ENCODE peak calls at places on chromosomes 16 and 17, in six cellular contexts. R, Z, D, A, H and N are unnamed samples.

GRCh38 chr16:457732-458400 is 32.4 kb downstream of the RAB11FIP3 start:
- DNase-seq in R (no peak), H (no peak), D (peak; percentile 48), Z (no peak), A (no peak), N (no peak)

GRCh38 chr17:31431098-31431794 is 39.8 kb downstream of the RAB11FIP4 start:
- DNase-seq in Z (no peak), H (no peak), R (no peak), D (no peak), A (no peak), N (no peak)

GRCh38 chr17:74815671-74816370 is 39.7 kb upstream of the NAT9 start:
- DNase-seq in H (no peak), D (no peak), A (no peak), Z (no peak), R (no peak), N (no peak)

GRCh38 chr17:58338907-58339774 is 10.5 kb upstream of the TSPOAP1 start:
- DNase-seq in Z (peak; percentile 75), A (no peak), H (peak; percentile 81), D (peak; percentile 61), R (peak; percentile 63), N (peak; percentile 84)

GRCh38 chr17:38748329-38749221 is at the start of gene PCGF2:
- DNase-seq in D (peak; percentile 93), H (peak; percentile 95), A (peak; percentile 72), R (peak; percentile 84), Z (peak; percentile 91), N (peak; percentile 91)

GRCh38 chr16:59971264-59971663 is 1237.1 kb upstream of the GOT2 start:
- DNase-seq in R (no peak), Z (no peak), A (no peak), D (no peak), H (no peak), N (no peak)

GRCh38 chr16:379961-380836 is 1.6 kb downstream of the PGAP6 start:
- DNase-seq in H (no peak), D (no peak), R (no peak), Z (no peak), A (no peak), N (no peak)

GRCh38 chr16:49576941-49577340 is 203.3 kb downstream of the C16orf78 start:
- DNase-seq in A (no peak), D (no peak), H (no peak), Z (no peak), R (no peak), N (no peak)

GRCh38 chr17:48843172-48843900 is 12.5 kb downstream of the CALCOCO2 start:
- DNase-seq in Z (no peak), R (peak; percentile 85), D (no peak), H (no peak), A (peak; percentile 52), N (no peak)

GRCh38 chr16:66800856-66801255 is 528 bp downstream of the TERB1 start:
- DNase-seq in Z (no peak), H (no peak), R (no peak), D (no peak), A (no peak), N (no peak)

GRCh38 chr17:76104896-76105231 is 1.3 kb upstream of the EXOC7 start:
- DNase-seq in Z (no peak), H (no peak), D (no peak), R (no peak), A (no peak), N (no peak)

GRCh38 chr17:65143899-65144590 is 6.9 kb downstream of the RGS9 start:
- DNase-seq in Z (no peak), A (no peak), R (no peak), H (no peak), D (no peak), N (no peak)

GRCh38 chr17:73595068-73595865 is 49.0 kb downstream of the SDK2 start:
- DNase-seq in R (peak; percentile 21), A (no peak), H (peak; percentile 57), Z (peak; percentile 69), D (no peak), N (no peak)

GRCh38 chr16:88815901-88816589 is 4.3 kb upstream of the APRT start:
- DNase-seq in A (no peak), D (peak; percentile 57), H (no peak), R (no peak), Z (no peak), N (no peak)

GRCh38 chr16:67279296-67280089 is at the start of gene PLEKHG4:
- DNase-seq in D (peak; percentile 79), H (peak; percentile 90), R (peak; percentile 74), A (peak; percentile 23), Z (peak; percentile 89), N (peak; percentile 82)

GRCh38 chr17:40422990-40423611 is 5.4 kb upstream of the TOP2A start:
- DNase-seq in Z (no peak), R (no peak), A (no peak), D (no peak), H (no peak), N (no peak)

GRCh38 chr17:38671939-38672720 is 2.6 kb downstream of the EPOP start:
- DNase-seq in Z (no peak), D (no peak), A (no peak), R (no peak), H (no peak), N (no peak)

GRCh38 chr16:65178151-65178550 is 56.3 kb upstream of the CDH11 start:
- DNase-seq in D (no peak), A (no peak), Z (no peak), R (peak; percentile 72), H (no peak), N (no peak)

GRCh38 chr17:38869647-38870258 is at the start of gene LASP1:
- DNase-seq in H (peak; percentile 92), A (peak; percentile 72), Z (peak; percentile 96), D (peak; percentile 90), R (peak; percentile 85), N (peak; percentile 98)

GRCh38 chr17:58324409-58325288 is 3.9 kb downstream of the TSPOAP1 start:
- DNase-seq in R (no peak), Z (peak; percentile 67), D (peak; percentile 64), A (no peak), H (peak; percentile 72), N (no peak)

GRCh38 chr16:12362482-12363458 is 386.2 kb downstream of the SNX29 start:
- DNase-seq in R (peak; percentile 25), Z (no peak), D (peak; percentile 19), H (no peak), A (peak; percentile 16), N (no peak)

GRCh38 chr16:85057212-85057889 is 29.8 kb downstream of the KIAA0513 start:
- DNase-seq in Z (peak; percentile 6), H (no peak), R (no peak), A (no peak), D (peak; percentile 33), N (no peak)

GRCh38 chr16:85052536-85052935 is 24.9 kb downstream of the KIAA0513 start:
- DNase-seq in D (no peak), A (no peak), H (no peak), Z (no peak), R (peak; percentile 86), N (no peak)

GRCh38 chr16:85055503-85056210 is 28.1 kb downstream of the KIAA0513 start:
- DNase-seq in R (peak; percentile 64), A (peak; percentile 42), D (peak; percentile 76), H (peak; percentile 79), Z (no peak), N (peak; percentile 70)

GRCh38 chr16:85056211-85056748 is 28.7 kb downstream of the KIAA0513 start:
- DNase-seq in A (no peak), D (no peak), Z (no peak), H (no peak), R (peak; percentile 23), N (no peak)

GRCh38 chr16:85054948-85055502 is 27.4 kb downstream of the KIAA0513 start:
- DNase-seq in R (no peak), D (no peak), A (no peak), H (no peak), Z (no peak), N (peak; percentile 7)
- H3K4me3 ChIP-seq in R (peak overlapping the region; percentile 6), D (no peak overlapping the region), A (peak overlapping the region; percentile 1), H (peak overlapping the region; percentile 37), Z (peak overlapping the region; percentile 41), N (no peak overlapping the region)

DNA sequence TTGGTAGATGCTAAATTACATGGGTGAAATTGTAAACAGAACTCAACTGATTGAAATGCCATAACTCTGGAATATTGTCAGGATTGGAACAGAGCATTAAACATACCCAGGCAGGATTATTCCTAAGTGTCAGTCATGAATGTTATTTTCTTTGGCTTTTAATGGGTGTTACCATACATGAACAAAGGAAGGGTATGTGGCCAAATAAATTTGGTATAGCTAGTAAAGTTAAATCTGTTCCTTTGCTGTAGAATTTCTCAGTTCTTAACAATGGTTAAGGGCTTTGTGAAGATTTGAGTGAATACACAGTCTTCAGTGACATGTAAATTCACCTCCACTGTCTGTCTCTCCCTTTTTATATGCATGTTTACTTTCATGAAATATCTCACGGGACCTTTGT is 679.5 kb upstream of the CDH8 start:
- DNase-seq in Z (no peak), A (no peak), R (no peak), D (no peak), H (no peak), N (no peak)
- TF ChIP-seq CTCF in Z (no peak), A (no peak), R (no peak), D (no peak), H (no peak), N (no peak)

DNA sequence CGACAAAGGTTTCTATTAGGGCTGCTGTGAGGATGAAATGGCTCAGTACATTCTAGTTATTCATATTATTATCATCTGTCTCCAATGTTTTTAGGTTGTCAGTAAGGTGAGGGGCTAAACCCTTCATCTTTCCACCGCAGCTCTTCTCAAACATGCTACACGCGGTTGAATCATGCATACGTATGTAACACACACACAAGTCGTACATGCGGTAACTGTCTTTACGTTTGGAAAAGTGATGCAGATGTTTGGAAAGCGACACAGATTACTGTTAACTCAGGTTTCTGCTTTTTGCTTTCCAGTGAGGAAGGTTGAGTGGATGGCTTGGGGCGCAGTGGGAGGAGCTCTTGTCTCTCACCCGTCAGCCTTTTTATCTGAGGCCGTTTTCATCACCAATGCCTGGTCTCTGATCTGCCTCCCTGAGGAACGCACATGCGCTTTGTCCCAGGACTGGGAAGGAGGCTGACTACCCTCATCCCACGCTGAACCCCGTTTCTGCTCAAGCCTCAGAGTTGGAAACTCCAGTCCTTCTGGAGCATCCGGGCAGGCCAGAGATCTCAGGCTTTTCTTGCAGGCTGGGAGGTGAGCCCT is 3.2 kb upstream of the FOXL1 start:
- DNase-seq in R (no peak), A (no peak), Z (no peak), D (no peak), H (no peak), N (no peak)
- H3K4me3 ChIP-seq in R (peak overlapping the region; percentile 22), A (peak overlapping the region; percentile 66), Z (peak overlapping the region; percentile 52), D (no peak overlapping the region), H (peak overlapping the region; percentile 46), N (peak overlapping the region; percentile 36)

GRCh38 chr17:42743595-42744282 is 1.1 kb downstream of the EZH1 start:
- DNase-seq in R (no peak), H (no peak), A (no peak), D (no peak), Z (no peak), N (no peak)

GRCh38 chr17:42748202-42748905 is 3.5 kb upstream of the EZH1 start:
- DNase-seq in D (no peak), R (no peak), H (no peak), Z (no peak), A (no peak), N (no peak)

GRCh38 chr17:42740699-42741098 is 4.1 kb downstream of the EZH1 start:
- DNase-seq in D (no peak), A (no peak), H (no peak), R (no peak), Z (no peak), N (no peak)

GRCh38 chr17:42744806-42745617 is at the start of gene EZH1:
- DNase-seq in A (peak; percentile 74), D (peak; percentile 89), H (peak; percentile 91), Z (peak; percentile 96), R (peak; percentile 84), N (peak; percentile 98)

GRCh38 chr17:42744283-42744805 is 496 bp downstream of the EZH1 start:
- DNase-seq in Z (peak; percentile 91), H (peak; percentile 86), R (peak; percentile 72), D (peak; percentile 83), A (peak; percentile 79), N (peak; percentile 90)
- TF ChIP-seq CTCF in Z (no peak), H (no peak), R (no peak), D (no peak), A (no peak), N (no peak)